ENCODE peak calls at places on chromosome 3, in nine cellular contexts. F is GM23248, K is Karpas-422, M is MM.1S, Q is GM23338, J is HCT116, E is PC-3, P is hepatocyte, H is OCI-LY7. V is an unnamed sample. For H3K4me1 and H3K9me2, the result is how much of the 10 kb centered on the place peaks cover.

GRCh38 chr3:42094128-42094527 is 3.0 kb downstream of the TRAK1 start:
- DNase-seq in J (no peak), P (no peak), F (peak), M (no peak), Q (no peak), K (no peak), H (no peak), E (no peak), V (no peak)

GRCh38 chr3:187943677-187944390 is 198.6 kb upstream of the BCL6 start:
- DNase-seq in K (peak), J (no peak), M (no peak), Q (peak), F (peak), H (peak), P (peak), E (peak), V (peak)

GRCh38 chr3:134460965-134461364 is 24.8 kb downstream of the ANAPC13 start:
- DNase-seq in K (no peak), E (peak), F (peak), P (no peak), M (no peak), H (no peak), Q (no peak), J (no peak), V (no peak)

GRCh38 chr3:82927309-82928253 is 1166.1 kb upstream of the GBE1 start:
- DNase-seq in E (peak), H (peak), J (no peak), Q (no peak), K (no peak), M (peak), P (no peak), F (no peak), V (no peak)

GRCh38 chr3:24365168-24365567 is 129.5 kb downstream of the THRB start:
- DNase-seq in M (no peak), K (no peak), P (peak), H (no peak), E (peak), Q (no peak), F (peak), J (peak), V (peak)

GRCh38 chr3:107450254-107450653 is 72.5 kb upstream of the BBX start:
- DNase-seq in E (peak), M (no peak), F (peak), K (no peak), P (no peak), J (no peak), H (no peak), Q (no peak), V (no peak)

GRCh38 chr3:33318709-33319380 is 41.6 kb downstream of the FBXL2 start:
- DNase-seq in Q (peak), J (no peak), M (no peak), H (peak), P (no peak), K (peak), E (peak), F (no peak), V (no peak)

GRCh38 chr3:127149621-127150310 is 43.2 kb upstream of the PRR23E start:
- DNase-seq in K (no peak), E (no peak), F (no peak), P (no peak), M (no peak), H (no peak), J (no peak), Q (no peak), V (no peak)

GRCh38 chr3:113140876-113141275 is 70.5 kb upstream of the BOC start:
- DNase-seq in M (no peak), E (no peak), Q (no peak), H (no peak), J (no peak), P (no peak), F (peak), K (no peak), V (no peak)

GRCh38 chr3:74021451-74021850 is 396.7 kb upstream of the PDZRN3 start:
- DNase-seq in H (no peak), E (no peak), F (no peak), M (no peak), K (no peak), J (no peak), P (no peak), Q (no peak), V (no peak)

GRCh38 chr3:122893754-122894668 is 99.1 kb downstream of the SLC49A4 start:
- DNase-seq in Q (peak), E (peak), K (no peak), M (no peak), J (no peak), F (peak), P (peak), H (no peak), V (peak)

GRCh38 chr3:39106281-39107055 is 959 bp downstream of the GORASP1 start:
- DNase-seq in J (no peak), K (no peak), M (no peak), H (no peak), Q (peak), E (peak), F (peak), P (peak), V (no peak)

GRCh38 chr3:153640689-153641308 is 478.8 kb downstream of the RAP2B start:
- DNase-seq in E (no peak), Q (peak), M (no peak), J (no peak), F (no peak), H (no peak), P (peak), K (no peak), V (peak)

GRCh38 chr3:11995061-11995460 is 9.1 kb upstream of the SYN2 start:
- DNase-seq in H (no peak), E (no peak), J (no peak), M (peak), F (no peak), Q (peak), P (peak), K (no peak), V (no peak)

GRCh38 chr3:123406598-123406997 is 42.3 kb downstream of the ADCY5 start:
- DNase-seq in Q (no peak), J (no peak), K (no peak), M (no peak), E (no peak), H (no peak), P (no peak), F (no peak), V (no peak)

GRCh38 chr3:113773381-113773780 is 26.5 kb downstream of the ATP6V1A start:
- DNase-seq in K (no peak), E (peak), P (no peak), J (no peak), F (peak), H (no peak), Q (no peak), M (no peak), V (no peak)

GRCh38 chr3:113275876-113276580 is 64.7 kb downstream of the BOC start:
- DNase-seq in K (peak), M (peak), Q (peak), F (peak), H (peak), J (no peak), E (peak), P (no peak), V (peak)

GRCh38 chr3:28553175-28553574 is 204.6 kb upstream of the AZI2 start:
- DNase-seq in F (no peak), J (no peak), P (no peak), K (no peak), E (no peak), Q (no peak), H (no peak), M (no peak), V (no peak)

GRCh38 chr3:115217678-115218451 is 70.8 kb upstream of the ZBTB20 start:
- DNase-seq in K (peak), J (peak), E (peak), H (peak), Q (peak), F (peak), P (peak), M (peak), V (peak)

DNA sequence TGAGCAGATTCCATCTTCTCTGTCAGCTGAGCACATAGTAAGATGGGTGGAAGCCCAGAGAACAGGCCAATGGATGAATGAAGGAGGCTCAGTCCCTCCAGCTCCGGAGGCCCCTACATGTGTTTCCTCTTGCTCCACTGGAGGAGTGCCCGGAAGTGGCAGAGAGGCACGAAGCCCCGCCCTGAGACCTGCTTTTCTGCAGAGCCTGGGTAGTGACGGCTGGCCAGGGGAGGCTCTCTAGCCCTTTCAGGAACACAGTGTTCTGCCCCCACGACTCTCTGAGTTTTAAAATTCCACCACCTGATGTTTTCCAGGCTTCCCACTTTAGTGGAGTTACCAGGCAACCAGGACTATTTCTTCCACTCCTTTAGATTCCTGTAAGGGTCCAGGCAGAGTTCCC is 149.4 kb upstream of the SLC6A11 start:
- DNase-seq in P (peak), F (no peak), E (no peak), M (no peak), J (no peak), K (peak), Q (no peak), H (peak), V (no peak)
- H3K4me1 ChIP-seq in P (under half), F (under half), E (under half), M (under half), J (under half), K (half or more), Q (under half), H (under half), V (under half)

GRCh38 chr3:38003371-38003816 is 12.8 kb downstream of the VILL start:
- DNase-seq in Q (peak), K (peak), J (no peak), F (peak), H (peak), E (peak), M (no peak), P (peak), V (no peak)
- H3K9me2 ChIP-seq in Q (under half), K (under half), J (under half), F (under half), H (under half), E (under half), M (under half), P (under half), V (under half)

GRCh38 chr3:194572944-194573491 is 60.2 kb downstream of the TMEM44 start:
- DNase-seq in M (no peak), K (no peak), J (no peak), Q (no peak), E (no peak), P (no peak), H (no peak), F (peak), V (no peak)
- H3K4me1 ChIP-seq in M (under half), K (under half), J (under half), Q (under half), E (under half), P (under half), H (under half), F (half or more), V (half or more)

GRCh38 chr3:40499952-40500351 is 5.9 kb upstream of the ZNF620 start:
- DNase-seq in J (no peak), Q (no peak), F (no peak), E (no peak), K (no peak), P (no peak), H (no peak), M (no peak), V (no peak)

GRCh38 chr3:40490916-40491315 is 14.0 kb downstream of the ZNF619 start:
- DNase-seq in P (no peak), Q (no peak), M (no peak), H (no peak), F (no peak), E (no peak), K (no peak), J (no peak), V (no peak)

GRCh38 chr3:40497288-40497687 is 8.6 kb upstream of the ZNF620 start:
- DNase-seq in P (no peak), H (no peak), E (no peak), J (no peak), M (no peak), Q (no peak), F (no peak), K (no peak), V (no peak)

DNA sequence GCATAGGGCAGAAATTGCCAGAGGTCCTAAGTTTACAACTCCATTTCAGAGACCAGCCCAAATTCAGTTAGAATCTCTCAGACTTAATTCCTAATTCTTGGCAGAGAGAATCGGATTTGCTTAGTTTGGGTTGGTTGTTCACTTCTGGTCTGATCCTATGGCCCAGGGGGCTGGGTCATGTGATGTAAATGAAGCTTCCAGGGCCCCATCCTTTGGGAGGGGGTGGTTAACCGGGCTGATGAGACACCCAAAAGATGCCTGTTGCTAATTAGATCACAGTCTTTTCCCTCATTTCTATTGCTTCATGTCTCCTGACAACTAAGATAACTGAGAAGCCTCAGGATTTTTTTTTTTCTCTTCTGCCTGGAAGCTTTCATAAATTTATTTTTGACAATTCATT is 11.1 kb upstream of the ZNF620 start:
- DNase-seq in F (no peak), Q (no peak), J (no peak), H (no peak), M (no peak), K (no peak), E (no peak), P (no peak), V (no peak)
- H3K9me2 ChIP-seq in F (under half), Q (under half), J (under half), H (under half), M (under half), K (under half), E (under half), P (under half), V (under half)

GRCh38 chr3:30681276-30682211 is 75.1 kb downstream of the TGFBR2 start:
- DNase-seq in K (no peak), M (no peak), J (no peak), H (no peak), F (peak), E (peak), Q (no peak), P (peak), V (no peak)

GRCh38 chr3:30679045-30679444 is 72.6 kb downstream of the TGFBR2 start:
- DNase-seq in P (no peak), J (no peak), E (no peak), H (no peak), Q (no peak), M (no peak), F (no peak), K (no peak), V (no peak)

GRCh38 chr3:30683769-30684168 is 77.4 kb downstream of the TGFBR2 start:
- DNase-seq in P (no peak), E (peak), F (no peak), H (no peak), K (no peak), J (no peak), Q (no peak), M (no peak), V (no peak)

GRCh38 chr3:30682434-30683155 is 76.2 kb downstream of the TGFBR2 start:
- DNase-seq in F (peak), J (no peak), H (no peak), K (no peak), M (no peak), P (no peak), Q (no peak), E (no peak), V (no peak)

GRCh38 chr3:30680789-30681188 is 74.4 kb downstream of the TGFBR2 start:
- DNase-seq in K (no peak), J (no peak), Q (no peak), F (peak), P (no peak), E (no peak), M (no peak), H (no peak), V (no peak)
- H3K4me1 ChIP-seq in K (under half), J (under half), Q (under half), F (under half), P (under half), E (half or more), M (under half), H (under half), V (under half)

DNA sequence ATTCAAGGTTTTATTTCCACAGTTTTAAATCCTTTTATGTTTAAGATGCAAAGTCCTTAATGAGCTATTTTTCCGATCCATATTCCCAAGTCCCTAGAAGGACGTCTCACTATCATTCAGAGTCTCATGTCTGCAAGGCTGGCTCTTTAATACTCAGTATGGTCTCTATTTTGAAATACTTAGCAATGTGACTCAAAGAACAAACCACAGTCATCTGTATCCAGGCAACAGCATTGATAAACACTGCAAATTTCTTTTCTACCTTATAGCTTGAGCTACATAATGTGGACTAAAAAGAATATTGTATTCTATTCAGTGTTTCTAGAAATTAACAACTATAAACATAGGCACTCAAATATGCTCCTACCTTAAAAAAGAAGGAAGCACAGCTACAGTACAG is 588.3 kb upstream of the NAALADL2 start:
- DNase-seq in J (no peak), Q (no peak), F (peak), K (no peak), P (peak), E (peak), M (no peak), H (no peak), V (no peak)
- H3K9me2 ChIP-seq in J (under half), Q (under half), F (under half), K (under half), P (under half), E (under half), M (under half), H (under half), V (under half)

V was measured in PC-9.